ENCODE peak calls at places on chromosomes 5 and 9, in nine cellular contexts. R is memory B cell; M is left lung; B is sciatic nerve; D is right cardiac atrium; Z is effector memory CD8-positive, alpha-beta T cell; Y is T-cell; E is mucosa of descending colon; K is stimulated activated effector memory CD8-positive, alpha-beta T cell treated with anti-CD3 and anti-CD28 coated beads, Interleukin-12 subunit alpha, Interleukin-12 subunit beta, amount 100 ng/mL, for 72 hours. V is an unnamed sample.

GRCh38 chr9:90861380-90861779 is 59.8 kb downstream of the SYK start:
- ATAC-seq in K (no peak), Y (no peak), R (no peak), B (no peak), M (no peak), E (no peak), Z (no peak), D (no peak), V (no peak)

GRCh38 chr5:172558076-172558990 is 82.7 kb upstream of the NEURL1B start:
- ATAC-seq in Z (no peak), R (no peak), K (peak; percentile 6), E (no peak), D (no peak), M (no peak), Y (no peak), B (peak; percentile 21), V (no peak)

GRCh38 chr9:36818242-36818938 is 215.7 kb downstream of the PAX5 start:
- ATAC-seq in D (peak; percentile 49), Z (no peak), M (peak; percentile 41), R (no peak), B (peak; percentile 48), E (peak; percentile 38), Y (no peak), K (peak; percentile 39), V (no peak)

GRCh38 chr5:39898731-39899130 is 474.0 kb upstream of the DAB2 start:
- ATAC-seq in K (no peak), Z (no peak), M (no peak), D (no peak), B (no peak), R (no peak), E (no peak), Y (no peak), V (no peak)

GRCh38 chr5:159734366-159734765 is 181.9 kb upstream of the ADRA1B start:
- ATAC-seq in D (no peak), B (no peak), Y (no peak), Z (no peak), E (no peak), R (peak; percentile 64), M (no peak), K (no peak), V (no peak)

GRCh38 chr9:31084331-31084730 is 1300.1 kb upstream of the ACO1 start:
- ATAC-seq in M (no peak), R (no peak), E (no peak), Z (no peak), B (no peak), Y (no peak), K (no peak), D (no peak), V (no peak)

GRCh38 chr5:39238366-39239105 is 19.2 kb upstream of the FYB1 start:
- ATAC-seq in D (no peak), E (no peak), B (no peak), R (no peak), M (peak; percentile 23), Y (no peak), K (peak; percentile 78), Z (peak; percentile 67), V (no peak)

GRCh38 chr9:33159058-33159759 is 7.9 kb downstream of the B4GALT1 start:
- ATAC-seq in Y (peak; percentile 70), Z (peak; percentile 56), B (peak; percentile 79), R (peak; percentile 30), D (peak; percentile 84), M (peak; percentile 38), K (peak; percentile 52), E (peak; percentile 62), V (peak; percentile 55)

GRCh38 chr9:73839471-73839870 is 657.7 kb upstream of the RORB start:
- ATAC-seq in B (no peak), E (no peak), Z (no peak), M (no peak), K (no peak), D (no peak), R (no peak), Y (no peak), V (no peak)

GRCh38 chr5:147400076-147400809 is 109.6 kb downstream of the DPYSL3 start:
- ATAC-seq in Y (no peak), D (no peak), E (no peak), B (no peak), R (no peak), M (no peak), K (no peak), Z (no peak), V (no peak)

GRCh38 chr9:93662952-93663572 is 86.7 kb downstream of the PHF2 start:
- ATAC-seq in R (no peak), M (no peak), D (no peak), E (no peak), Z (no peak), Y (no peak), B (no peak), K (no peak), V (no peak)

GRCh38 chr5:127858116-127858784 is 155.1 kb downstream of the CCDC192 start:
- ATAC-seq in R (no peak), E (peak; percentile 91), M (peak; percentile 19), K (no peak), Z (no peak), Y (no peak), D (peak; percentile 82), B (peak; percentile 24), V (no peak)

GRCh38 chr5:3609120-3609681 is 13.6 kb downstream of the IRX1 start:
- ATAC-seq in K (no peak), B (no peak), D (no peak), E (no peak), Z (no peak), M (no peak), Y (no peak), R (no peak), V (no peak)

GRCh38 chr5:88681402-88681801 is 201.6 kb downstream of the MEF2C start:
- ATAC-seq in K (no peak), Z (no peak), M (no peak), D (no peak), Y (no peak), R (no peak), E (no peak), B (no peak), V (no peak)

GRCh38 chr9:119114681-119115080 is 254.6 kb downstream of the BRINP1 start:
- ATAC-seq in B (no peak), Y (no peak), D (no peak), K (no peak), Z (no peak), R (no peak), E (no peak), M (no peak), V (no peak)

GRCh38 chr5:68342693-68343092 is 127.1 kb downstream of the PIK3R1 start:
- ATAC-seq in D (peak; percentile 64), M (no peak), K (peak; percentile 52), B (no peak), Y (no peak), E (no peak), Z (no peak), R (no peak), V (no peak)

GRCh38 chr5:73300520-73301207 is 127.7 kb downstream of the TMEM174 start:
- ATAC-seq in R (no peak), Z (no peak), K (no peak), M (no peak), Y (no peak), E (no peak), D (no peak), B (no peak), V (no peak)

GRCh38 chr5:117394506-117395157 is 820.0 kb upstream of the SEMA6A start:
- ATAC-seq in Z (no peak), Y (no peak), D (no peak), K (no peak), E (peak; percentile 97), B (no peak), M (no peak), R (no peak), V (no peak)

GRCh38 chr9:129898205-129898604 is 62.9 kb downstream of the USP20 start:
- ATAC-seq in E (peak; percentile 61), Y (no peak), R (no peak), B (no peak), Z (no peak), K (no peak), D (peak; percentile 72), M (peak; percentile 70), V (no peak)

GRCh38 chr5:53971096-53971495 is 339.3 kb downstream of the ARL15 start:
- ATAC-seq in Y (no peak), K (no peak), R (no peak), B (peak; percentile 70), D (peak; percentile 78), E (no peak), M (no peak), Z (no peak), V (no peak)

GRCh38 chr5:72009280-72009679 is 98.0 kb upstream of the MAP1B start:
- ATAC-seq in E (no peak), R (no peak), B (no peak), M (no peak), Z (no peak), K (no peak), Y (no peak), D (no peak), V (no peak)

GRCh38 chr5:102778478-102778877 is 23.4 kb downstream of the PAM start:
- ATAC-seq in Z (no peak), D (no peak), M (no peak), R (no peak), Y (no peak), B (no peak), E (no peak), K (peak; percentile 93), V (peak; percentile 86)

GRCh38 chr9:81411961-81412360 is 277.4 kb downstream of the TLE1 start:
- ATAC-seq in K (no peak), B (no peak), Z (no peak), D (no peak), E (no peak), Y (no peak), R (no peak), M (no peak), V (no peak)

GRCh38 chr5:42621662-42622061 is 135.0 kb upstream of the CCDC152 start:
- ATAC-seq in K (no peak), M (peak; percentile 31), E (peak; percentile 90), B (no peak), D (no peak), Y (no peak), Z (no peak), R (peak; percentile 75), V (no peak)

GRCh38 chr5:117547192-117547591 is 972.6 kb upstream of the SEMA6A start:
- ATAC-seq in Z (no peak), E (no peak), K (no peak), M (no peak), Y (no peak), R (no peak), D (no peak), B (no peak), V (no peak)

GRCh38 chr5:41071975-41072374 is 833 bp upstream of the MROH2B start:
- ATAC-seq in B (no peak), R (no peak), K (no peak), M (peak; percentile 47), Z (no peak), Y (no peak), E (no peak), D (no peak), V (no peak)

GRCh38 chr9:69898714-69899209 is 78.1 kb downstream of the CFAP95 start:
- ATAC-seq in Y (no peak), R (no peak), E (no peak), Z (no peak), K (peak; percentile 75), D (no peak), M (peak; percentile 62), B (no peak), V (peak; percentile 74)

GRCh38 chr9:135951889-135952663 is 9.1 kb downstream of the UBAC1 start:
- ATAC-seq in B (no peak), Z (no peak), D (no peak), K (no peak), E (no peak), R (no peak), Y (no peak), M (no peak), V (no peak)

GRCh38 chr5:178450121-178450631 is 140.0 kb downstream of the COL23A1 start:
- ATAC-seq in M (no peak), K (no peak), Z (no peak), E (no peak), D (no peak), R (no peak), B (no peak), Y (no peak), V (no peak)

GRCh38 chr9:98218562-98219363 is 26.3 kb upstream of the CORO2A start:
- ATAC-seq in Y (no peak), B (no peak), D (no peak), K (no peak), R (no peak), M (peak; percentile 77), E (no peak), Z (no peak), V (no peak)

GRCh38 chr9:3526903-3527652 is 1.3 kb upstream of the RFX3 start:
- ATAC-seq in D (peak; percentile 0), K (peak; percentile 50), M (peak; percentile 43), Y (peak; percentile 55), E (peak; percentile 63), B (peak; percentile 0), R (peak; percentile 46), Z (peak; percentile 45), V (peak; percentile 41)

V was measured in activated T-helper 17 cell treated with anti-CD3 and anti-CD28 coated beads, Interleukin-2, amount 50 U/mL, for 72 hours.